ENCODE peak calls at places on chromosome 18, in five cellular contexts. X, C, G, B and S are unnamed samples.

GRCh38 chr18:79903787-79904356 is 47.6 kb downstream of the SLC66A2 start:
- DNase-seq in C (no peak), B (no peak), G (no peak), X (no peak), S (no peak)

GRCh38 chr18:78860117-78860516 is 119.5 kb upstream of the SALL3 start:
- DNase-seq in B (no peak), G (no peak), X (peak), C (no peak), S (no peak)

GRCh38 chr18:44683566-44683965 is 2.9 kb downstream of the SETBP1 start:
- DNase-seq in X (no peak), G (no peak), C (no peak), B (no peak), S (no peak)

GRCh38 chr18:63444567-63444966 is 22.3 kb upstream of the VPS4B start:
- DNase-seq in B (peak), C (no peak), X (no peak), G (no peak), S (no peak)

GRCh38 chr18:31686572-31686971 is 2.2 kb upstream of the B4GALT6 start:
- DNase-seq in X (no peak), G (no peak), C (no peak), B (no peak), S (no peak)

GRCh38 chr18:35186491-35187034 is 54.3 kb upstream of the ZNF397 start:
- DNase-seq in X (no peak), G (no peak), B (no peak), C (no peak), S (no peak)

GRCh38 chr18:61782545-61782944 is 110.3 kb downstream of the RNF152 start:
- DNase-seq in B (no peak), C (no peak), X (no peak), G (no peak), S (no peak)

GRCh38 chr18:12076424-12077140 is 17.1 kb upstream of the ANKRD62 start:
- DNase-seq in G (no peak), C (no peak), B (no peak), X (peak), S (no peak)

GRCh38 chr18:47263197-47263827 is 11.9 kb upstream of the SKOR2 start:
- DNase-seq in G (no peak), C (no peak), B (peak), X (no peak), S (no peak)

GRCh38 chr18:9000736-9001135 is 101.8 kb upstream of the NDUFV2 start:
- DNase-seq in X (no peak), G (no peak), B (no peak), C (no peak), S (no peak)

GRCh38 chr18:54241483-54241882 is 17.0 kb upstream of the MBD2 start:
- DNase-seq in G (no peak), C (no peak), X (no peak), B (no peak), S (no peak)

GRCh38 chr18:5980721-5981120 is 85.4 kb upstream of the TMEM200C start:
- DNase-seq in X (no peak), G (no peak), B (no peak), C (no peak), S (no peak)

GRCh38 chr18:62832282-62832681 is 116.9 kb downstream of the PHLPP1 start:
- DNase-seq in B (no peak), X (peak), G (no peak), C (no peak), S (no peak)

GRCh38 chr18:48312066-48312465 is 97.1 kb downstream of the ZBTB7C start:
- DNase-seq in G (no peak), B (no peak), X (no peak), C (no peak), S (no peak)

GRCh38 chr18:78862395-78862794 is 117.2 kb upstream of the SALL3 start:
- DNase-seq in C (no peak), G (no peak), B (no peak), X (no peak), S (no peak)

GRCh38 chr18:57839942-57840381 is 36.8 kb upstream of the ATP8B1 start:
- DNase-seq in B (peak), C (no peak), G (no peak), X (no peak), S (no peak)

GRCh38 chr18:61333746-61334490 is 688 bp downstream of the CDH20 start:
- DNase-seq in B (peak), X (peak), C (no peak), G (no peak), S (no peak)

GRCh38 chr18:42742474-42742873 is 373.0 kb downstream of the RIT2 start:
- DNase-seq in B (no peak), C (no peak), G (no peak), X (no peak), S (no peak)

GRCh38 chr18:74278058-74278457 is 13.7 kb downstream of the CYB5A start:
- DNase-seq in G (no peak), X (no peak), C (no peak), B (no peak), S (no peak)

GRCh38 chr18:24051256-24051947 is 36.8 kb downstream of the TTC39C start:
- DNase-seq in X (no peak), G (no peak), C (no peak), B (no peak), S (no peak)

GRCh38 chr18:57802166-57802868 is 798 bp downstream of the ATP8B1 start:
- DNase-seq in B (peak), G (no peak), X (peak), C (no peak), S (no peak)